ENCODE peak calls at places on chromosome 19, in nine cellular contexts. One of them, this sample, is unnamed.

GRCh38 chr19:30444253-30444671 is 72.1 kb downstream of the ZNF536 start:
- DNase-seq in psoas muscle: no peak
- DNase-seq in ovary: no peak
- DNase-seq in pancreas: no peak
- DNase-seq in PC-3: no peak
- DNase-seq in OCI-LY7: no peak
- DNase-seq in heart right ventricle: no peak
- DNase-seq in CD8-positive, alpha-beta T cell: no peak
- DNase-seq in tibial artery: no peak
- DNase-seq in this sample: no peak

GRCh38 chr19:41882568-41883462 is at the start of gene ARHGEF1:
- DNase-seq in tibial artery: peak; percentile 35
- DNase-seq in OCI-LY7: peak; percentile 70
- DNase-seq in CD8-positive, alpha-beta T cell: no peak
- DNase-seq in pancreas: no peak
- DNase-seq in PC-3: peak; percentile 35
- DNase-seq in heart right ventricle: peak; percentile 79
- DNase-seq in psoas muscle: peak; percentile 68
- DNase-seq in ovary: peak; percentile 72
- DNase-seq in this sample: peak; percentile 40

GRCh38 chr19:1386945-1387683 is 3.4 kb downstream of the NDUFS7 start:
- DNase-seq in ovary: no peak
- DNase-seq in OCI-LY7: no peak
- DNase-seq in heart right ventricle: no peak
- DNase-seq in pancreas: peak; percentile 61
- DNase-seq in psoas muscle: no peak
- DNase-seq in CD8-positive, alpha-beta T cell: no peak
- DNase-seq in PC-3: no peak
- DNase-seq in tibial artery: no peak
- DNase-seq in this sample: no peak

GRCh38 chr19:51031880-51032225 is 2.9 kb downstream of the KLK12 start:
- DNase-seq in PC-3: no peak
- DNase-seq in OCI-LY7: no peak
- DNase-seq in CD8-positive, alpha-beta T cell: no peak
- DNase-seq in tibial artery: no peak
- DNase-seq in ovary: no peak
- DNase-seq in psoas muscle: no peak
- DNase-seq in pancreas: no peak
- DNase-seq in heart right ventricle: no peak
- DNase-seq in this sample: no peak

GRCh38 chr19:35398570-35398969 is 27.7 kb downstream of the GPR42 start:
- DNase-seq in heart right ventricle: no peak
- DNase-seq in PC-3: no peak
- DNase-seq in pancreas: no peak
- DNase-seq in OCI-LY7: no peak
- DNase-seq in CD8-positive, alpha-beta T cell: no peak
- DNase-seq in ovary: no peak
- DNase-seq in psoas muscle: no peak
- DNase-seq in tibial artery: no peak
- DNase-seq in this sample: no peak

GRCh38 chr19:49793561-49793840 is 19.6 kb downstream of the FUZ start:
- DNase-seq in tibial artery: no peak
- DNase-seq in heart right ventricle: no peak
- DNase-seq in OCI-LY7: no peak
- DNase-seq in ovary: no peak
- DNase-seq in psoas muscle: no peak
- DNase-seq in pancreas: no peak
- DNase-seq in PC-3: peak; percentile 77
- DNase-seq in CD8-positive, alpha-beta T cell: no peak
- DNase-seq in this sample: no peak

GRCh38 chr19:41689993-41690800 is 2.1 kb upstream of the CEACAM7 start:
- DNase-seq in OCI-LY7: no peak
- DNase-seq in tibial artery: no peak
- DNase-seq in heart right ventricle: no peak
- DNase-seq in pancreas: no peak
- DNase-seq in psoas muscle: no peak
- DNase-seq in CD8-positive, alpha-beta T cell: no peak
- DNase-seq in PC-3: no peak
- DNase-seq in ovary: no peak
- DNase-seq in this sample: no peak

GRCh38 chr19:23992348-23992747 is 77.7 kb downstream of the ZNF726 start:
- DNase-seq in ovary: no peak
- DNase-seq in tibial artery: no peak
- DNase-seq in pancreas: no peak
- DNase-seq in heart right ventricle: no peak
- DNase-seq in psoas muscle: no peak
- DNase-seq in OCI-LY7: no peak
- DNase-seq in CD8-positive, alpha-beta T cell: no peak
- DNase-seq in PC-3: no peak
- DNase-seq in this sample: no peak

GRCh38 chr19:31109626-31110025 is 239.6 kb downstream of the TSHZ3 start:
- DNase-seq in psoas muscle: no peak
- DNase-seq in OCI-LY7: no peak
- DNase-seq in heart right ventricle: no peak
- DNase-seq in ovary: no peak
- DNase-seq in pancreas: no peak
- DNase-seq in tibial artery: no peak
- DNase-seq in PC-3: no peak
- DNase-seq in CD8-positive, alpha-beta T cell: no peak
- DNase-seq in this sample: no peak

GRCh38 chr19:45497791-45498190 is 452 bp upstream of the PPM1N start:
- DNase-seq in CD8-positive, alpha-beta T cell: no peak
- DNase-seq in psoas muscle: no peak
- DNase-seq in pancreas: no peak
- DNase-seq in heart right ventricle: no peak
- DNase-seq in OCI-LY7: no peak
- DNase-seq in tibial artery: no peak
- DNase-seq in ovary: no peak
- DNase-seq in PC-3: no peak
- DNase-seq in this sample: peak; percentile 25

GRCh38 chr19:45591004-45591637 is 6.5 kb upstream of the OPA3 start:
- DNase-seq in ovary: no peak
- DNase-seq in CD8-positive, alpha-beta T cell: no peak
- DNase-seq in PC-3: no peak
- DNase-seq in heart right ventricle: no peak
- DNase-seq in OCI-LY7: peak; percentile 57
- DNase-seq in pancreas: peak; percentile 79
- DNase-seq in tibial artery: no peak
- DNase-seq in psoas muscle: peak; percentile 39
- DNase-seq in this sample: no peak

GRCh38 chr19:47075179-47075811 is 26.9 kb upstream of the TMEM160 start:
- DNase-seq in CD8-positive, alpha-beta T cell: no peak
- DNase-seq in OCI-LY7: no peak
- DNase-seq in pancreas: peak; percentile 58
- DNase-seq in psoas muscle: no peak
- DNase-seq in heart right ventricle: no peak
- DNase-seq in tibial artery: no peak
- DNase-seq in PC-3: no peak
- DNase-seq in ovary: no peak
- DNase-seq in this sample: no peak

GRCh38 chr19:50519006-50519575 is 5.4 kb upstream of the ASPDH start:
- DNase-seq in PC-3: no peak
- DNase-seq in heart right ventricle: no peak
- DNase-seq in pancreas: peak; percentile 68
- DNase-seq in tibial artery: no peak
- DNase-seq in CD8-positive, alpha-beta T cell: no peak
- DNase-seq in ovary: no peak
- DNase-seq in OCI-LY7: no peak
- DNase-seq in psoas muscle: no peak
- DNase-seq in this sample: no peak

GRCh38 chr19:13012690-13013608 is 17.7 kb downstream of the NFIX start:
- DNase-seq in tibial artery: peak; percentile 87
- DNase-seq in ovary: peak; percentile 87
- DNase-seq in PC-3: peak; percentile 78
- DNase-seq in heart right ventricle: peak; percentile 57
- DNase-seq in psoas muscle: peak; percentile 84
- DNase-seq in CD8-positive, alpha-beta T cell: no peak
- DNase-seq in pancreas: peak; percentile 19
- DNase-seq in OCI-LY7: no peak
- DNase-seq in this sample: no peak

GRCh38 chr19:34328982-34329381 is 36.0 kb upstream of the GPI start:
- DNase-seq in heart right ventricle: no peak
- DNase-seq in PC-3: no peak
- DNase-seq in ovary: peak; percentile 63
- DNase-seq in pancreas: no peak
- DNase-seq in OCI-LY7: no peak
- DNase-seq in tibial artery: no peak
- DNase-seq in CD8-positive, alpha-beta T cell: no peak
- DNase-seq in psoas muscle: no peak
- DNase-seq in this sample: no peak
- H3K27ac ChIP-seq in heart right ventricle: no peak overlapping the region
- H3K27ac ChIP-seq in PC-3: no peak overlapping the region
- H3K27ac ChIP-seq in ovary: no peak overlapping the region
- H3K27ac ChIP-seq in pancreas: no peak overlapping the region
- H3K27ac ChIP-seq in OCI-LY7: no peak overlapping the region
- H3K27ac ChIP-seq in tibial artery: no peak overlapping the region
- H3K27ac ChIP-seq in CD8-positive, alpha-beta T cell: no peak overlapping the region
- H3K27ac ChIP-seq in psoas muscle: no peak overlapping the region
- H3K27ac ChIP-seq in this sample: no peak overlapping the region

GRCh38 chr19:8371011-8371804 is 7.3 kb downstream of the ANGPTL4 start:
- DNase-seq in tibial artery: no peak
- DNase-seq in pancreas: peak; percentile 4
- DNase-seq in OCI-LY7: no peak
- DNase-seq in CD8-positive, alpha-beta T cell: no peak
- DNase-seq in heart right ventricle: no peak
- DNase-seq in ovary: no peak
- DNase-seq in psoas muscle: no peak
- DNase-seq in PC-3: no peak
- DNase-seq in this sample: no peak
- H3K4me1 ChIP-seq in tibial artery: peaks cover 27% of the 10 kb centered on the region
- H3K4me1 ChIP-seq in pancreas: peaks cover 22% of the 10 kb centered on the region
- H3K4me1 ChIP-seq in OCI-LY7: no peaks in the 10 kb centered on the region
- H3K4me1 ChIP-seq in CD8-positive, alpha-beta T cell: no peaks in the 10 kb centered on the region
- H3K4me1 ChIP-seq in heart right ventricle: peaks cover 33% of the 10 kb centered on the region
- H3K4me1 ChIP-seq in ovary: peaks cover 27% of the 10 kb centered on the region
- H3K4me1 ChIP-seq in psoas muscle: peaks cover 31% of the 10 kb centered on the region
- H3K4me1 ChIP-seq in PC-3: peaks cover 16% of the 10 kb centered on the region
- H3K4me1 ChIP-seq in this sample: peaks cover 4% of the 10 kb centered on the region

DNA sequence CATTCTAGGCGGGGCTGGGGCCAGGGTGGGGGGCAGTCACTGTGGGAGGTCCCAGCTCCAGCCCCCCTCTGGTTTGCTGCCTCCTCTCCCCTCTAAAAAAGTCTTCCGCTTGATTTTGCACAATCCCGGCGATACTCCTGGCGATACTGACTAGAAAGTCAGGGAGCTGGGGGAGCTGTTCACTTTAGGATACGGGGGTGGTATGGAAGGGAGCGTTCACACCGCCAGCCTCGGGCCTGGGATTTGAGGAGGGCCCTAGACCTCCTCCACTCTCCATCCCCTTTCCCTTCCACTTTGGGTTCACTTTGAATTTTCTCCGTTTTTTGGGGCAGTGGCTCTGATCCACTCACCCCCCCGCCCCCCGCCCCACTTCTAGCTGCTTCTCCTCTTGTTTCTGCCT is 35.0 kb downstream of the KEAP1 start:
- DNase-seq in PC-3: no peak
- DNase-seq in psoas muscle: no peak
- DNase-seq in pancreas: no peak
- DNase-seq in ovary: no peak
- DNase-seq in CD8-positive, alpha-beta T cell: no peak
- DNase-seq in OCI-LY7: no peak
- DNase-seq in tibial artery: no peak
- DNase-seq in heart right ventricle: no peak
- DNase-seq in this sample: no peak
- TF ChIP-seq CTCF in PC-3: no peak
- TF ChIP-seq CTCF in psoas muscle: no peak
- TF ChIP-seq CTCF in pancreas: no peak
- TF ChIP-seq CTCF in ovary: no peak
- TF ChIP-seq CTCF in CD8-positive, alpha-beta T cell: no peak
- TF ChIP-seq CTCF in OCI-LY7: no peak
- TF ChIP-seq CTCF in tibial artery: no peak
- TF ChIP-seq CTCF in heart right ventricle: no peak
- TF ChIP-seq CTCF in this sample: no peak

DNA sequence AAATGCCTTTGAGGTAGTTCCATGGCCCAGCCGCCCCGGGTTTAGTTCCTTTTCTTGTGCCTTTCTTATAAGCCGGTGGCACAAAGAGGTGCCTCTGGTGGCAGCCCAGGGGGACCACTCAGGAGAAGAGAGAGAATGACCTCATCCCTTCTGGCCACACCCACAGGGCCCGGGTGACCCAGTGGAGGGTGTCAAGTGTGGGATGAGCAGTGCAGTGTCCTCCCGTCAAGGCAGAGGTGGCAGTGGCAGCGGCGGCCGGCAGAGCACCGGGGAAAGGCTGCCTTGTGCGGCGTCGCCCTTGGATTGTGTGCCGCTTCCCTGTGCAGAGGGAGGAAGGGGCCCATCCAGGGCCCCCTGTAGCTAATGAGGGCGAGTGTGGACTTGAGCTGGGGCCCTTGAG is 47.9 kb downstream of the KDM4B start:
- DNase-seq in ovary: no peak
- DNase-seq in pancreas: peak; percentile 14
- DNase-seq in heart right ventricle: no peak
- DNase-seq in psoas muscle: no peak
- DNase-seq in OCI-LY7: no peak
- DNase-seq in CD8-positive, alpha-beta T cell: no peak
- DNase-seq in tibial artery: no peak
- DNase-seq in PC-3: no peak
- DNase-seq in this sample: no peak
- H3K27ac ChIP-seq in ovary: no peak overlapping the region
- H3K27ac ChIP-seq in pancreas: no peak overlapping the region
- H3K27ac ChIP-seq in heart right ventricle: no peak overlapping the region
- H3K27ac ChIP-seq in psoas muscle: no peak overlapping the region
- H3K27ac ChIP-seq in OCI-LY7: no peak overlapping the region
- H3K27ac ChIP-seq in CD8-positive, alpha-beta T cell: no peak overlapping the region
- H3K27ac ChIP-seq in tibial artery: no peak overlapping the region
- H3K27ac ChIP-seq in PC-3: no peak overlapping the region
- H3K27ac ChIP-seq in this sample: no peak overlapping the region

DNA sequence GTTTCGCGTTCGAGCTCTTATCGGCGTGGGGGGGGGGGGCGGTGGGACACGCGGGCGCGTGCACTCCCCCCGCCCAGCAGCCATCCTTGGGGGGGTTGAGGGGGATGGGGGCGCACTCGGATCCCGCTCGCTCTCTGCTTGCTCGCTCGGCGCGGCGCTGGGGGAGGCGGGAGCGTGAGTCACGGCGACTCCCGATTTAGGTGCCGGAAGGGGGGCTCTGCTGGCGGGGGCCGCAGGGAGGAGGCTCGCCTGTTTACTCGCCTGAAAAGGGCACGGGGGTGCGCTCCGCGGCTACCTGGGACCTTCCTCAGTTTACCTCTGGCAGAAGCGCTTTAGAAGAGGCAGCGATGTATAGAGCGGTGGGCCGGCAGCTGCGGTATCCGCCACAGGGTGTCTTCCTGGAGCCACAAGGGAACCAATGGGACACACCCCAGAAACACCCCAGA is 1.1 kb upstream of the PDE4A start:
- DNase-seq in psoas muscle: no peak
- DNase-seq in ovary: no peak
- DNase-seq in tibial artery: no peak
- DNase-seq in pancreas: peak; percentile 78
- DNase-seq in CD8-positive, alpha-beta T cell: no peak
- DNase-seq in PC-3: no peak
- DNase-seq in OCI-LY7: no peak
- DNase-seq in heart right ventricle: no peak
- DNase-seq in this sample: no peak
- H3K4me1 ChIP-seq in psoas muscle: peaks cover 22% of the 10 kb centered on the region
- H3K4me1 ChIP-seq in ovary: peaks cover 12% of the 10 kb centered on the region
- H3K4me1 ChIP-seq in tibial artery: peaks cover 49% of the 10 kb centered on the region
- H3K4me1 ChIP-seq in pancreas: peaks cover 5% of the 10 kb centered on the region
- H3K4me1 ChIP-seq in CD8-positive, alpha-beta T cell: peaks cover 64% of the 10 kb centered on the region
- H3K4me1 ChIP-seq in PC-3: peaks cover 34% of the 10 kb centered on the region
- H3K4me1 ChIP-seq in OCI-LY7: peaks cover 59% of the 10 kb centered on the region
- H3K4me1 ChIP-seq in heart right ventricle: peaks cover 44% of the 10 kb centered on the region
- H3K4me1 ChIP-seq in this sample: peaks cover 15% of the 10 kb centered on the region